ENCODE peak calls at places on chromosomes 13 and 19, in ten cellular contexts. J, S, T, E, L, A, K, B, Q and H are unnamed samples.

GRCh38 chr13:66624302-66624701 is 605.8 kb downstream of the PCDH9 start:
- DNase-seq in T (no peak), E (no peak), L (no peak), B (no peak), S (no peak), J (no peak), Q (no peak), K (no peak), A (no peak), H (no peak)

GRCh38 chr19:28358604-28359003 is 854.3 kb downstream of the UQCRFS1 start:
- DNase-seq in E (peak), J (no peak), S (no peak), L (no peak), B (no peak), T (peak), Q (no peak), K (no peak), A (no peak), H (no peak)

GRCh38 chr13:108957369-108958012 is 328.1 kb downstream of the MYO16 start:
- DNase-seq in S (peak), A (peak), K (peak), B (peak), E (peak), L (peak), J (peak), Q (no peak), T (peak), H (peak)

GRCh38 chr13:34201050-34201913 is 383.3 kb downstream of the RFC3 start:
- DNase-seq in B (no peak), E (peak), J (peak), T (no peak), L (peak), Q (no peak), A (peak), S (peak), K (no peak), H (peak)

GRCh38 chr19:22807061-22807835 is 23.3 kb upstream of the ZNF99 start:
- DNase-seq in L (no peak), T (no peak), A (no peak), K (no peak), B (no peak), J (no peak), S (no peak), E (no peak), Q (no peak), H (no peak)

GRCh38 chr19:29623726-29624488 is 17.8 kb downstream of the POP4 start:
- DNase-seq in S (no peak), J (no peak), B (no peak), Q (no peak), T (no peak), A (no peak), L (no peak), K (no peak), E (no peak), H (no peak)

GRCh38 chr19:1768248-1768647 is 14.9 kb downstream of the ONECUT3 start:
- DNase-seq in T (peak), S (peak), B (no peak), A (no peak), L (no peak), Q (no peak), E (no peak), J (no peak), K (no peak), H (no peak)

GRCh38 chr13:97977376-97977705 is 23.9 kb downstream of the IPO5 start:
- DNase-seq in T (no peak), K (peak), S (no peak), A (no peak), J (peak), L (peak), E (no peak), Q (no peak), B (no peak), H (no peak)

GRCh38 chr13:99442273-99442895 is 58.9 kb upstream of the TM9SF2 start:
- DNase-seq in S (peak), K (peak), E (no peak), Q (peak), L (peak), J (peak), A (peak), B (peak), T (peak), H (peak)

GRCh38 chr19:35644987-35645679 is 3.0 kb upstream of the COX6B1 start:
- DNase-seq in K (peak), J (peak), Q (peak), A (no peak), L (peak), S (peak), B (peak), E (no peak), T (peak), H (peak)

GRCh38 chr19:5793188-5793587 is 2.2 kb upstream of the DUS3L start:
- DNase-seq in J (no peak), E (no peak), Q (no peak), A (no peak), B (no peak), L (no peak), S (no peak), T (no peak), K (no peak), H (no peak)

GRCh38 chr19:58059003-58059671 is at the start of gene ZNF135:
- DNase-seq in T (peak), S (peak), Q (no peak), A (no peak), E (peak), B (peak), L (no peak), K (peak), J (peak), H (peak)

GRCh38 chr13:100029930-100030329 is 48.3 kb downstream of the ZIC2 start:
- DNase-seq in T (no peak), L (no peak), A (no peak), S (no peak), Q (no peak), E (no peak), J (no peak), B (no peak), K (no peak), H (no peak)

GRCh38 chr19:401836-402535 is 7.0 kb downstream of the C2CD4C start:
- DNase-seq in K (no peak), Q (no peak), B (no peak), J (no peak), E (no peak), A (no peak), S (peak), T (no peak), L (no peak), H (no peak)

GRCh38 chr19:49347191-49347590 is 12.0 kb downstream of the CD37 start:
- DNase-seq in B (no peak), K (no peak), T (no peak), L (no peak), Q (no peak), J (no peak), E (no peak), S (no peak), A (no peak), H (no peak)

GRCh38 chr13:42041017-42041683 is 7.3 kb upstream of the DGKH start:
- DNase-seq in A (no peak), T (peak), B (peak), J (peak), S (peak), E (peak), Q (peak), L (peak), K (peak), H (peak)
- H3K4me2 ChIP-seq in A (peak), T (peak), B (peak), J (peak), S (peak), E (peak), Q (peak), L (peak), K (peak), H (peak)

DNA sequence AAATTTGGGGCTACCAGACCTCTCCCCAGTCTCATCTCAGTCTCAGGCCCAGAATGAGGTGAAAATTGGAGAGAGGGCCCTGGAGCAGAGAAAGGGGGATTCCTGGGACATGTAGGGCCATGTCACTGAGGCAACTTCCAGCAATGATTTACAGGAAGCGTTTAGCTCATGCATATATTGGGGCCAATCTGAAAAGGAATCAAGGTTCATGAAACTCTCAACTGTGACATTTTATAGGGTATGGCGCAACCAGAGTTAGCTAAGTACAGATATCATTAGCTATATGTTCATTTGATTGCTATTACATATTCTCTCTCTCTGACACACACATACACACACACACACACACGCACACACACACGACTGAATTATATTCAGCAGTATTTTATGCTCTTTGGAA is 86.3 kb downstream of the RNASEH2B start:
- DNase-seq in T (no peak), S (no peak), J (no peak), A (no peak), K (no peak), L (no peak), B (no peak), Q (no peak), E (no peak), H (no peak)
- TF ChIP-seq EZH2 in T (no peak), S (no peak), J (no peak), A (no peak), K (no peak), L (no peak), B (no peak), Q (no peak), E (no peak), H (no peak)

GRCh38 chr13:46286972-46287371 is 75.2 kb downstream of the LRRC63 start:
- DNase-seq in A (no peak), K (no peak), Q (no peak), T (no peak), S (no peak), B (no peak), L (no peak), J (no peak), E (no peak), H (no peak)

GRCh38 chr13:46289260-46289955 is 77.7 kb downstream of the LRRC63 start:
- DNase-seq in E (no peak), K (no peak), T (no peak), Q (no peak), S (no peak), J (no peak), A (no peak), B (no peak), L (peak), H (no peak)

GRCh38 chr13:46288570-46289259 is 77.0 kb downstream of the LRRC63 start:
- DNase-seq in J (peak), E (peak), B (peak), Q (peak), L (peak), T (peak), A (no peak), K (peak), S (peak), H (peak)
- H3K4me2 ChIP-seq in J (no peak), E (no peak), B (no peak), Q (no peak), L (no peak), T (no peak), A (no peak), K (no peak), S (no peak), H (no peak)

GRCh38 chr19:40055832-40056504 is at the start of gene ZNF780B:
- DNase-seq in L (peak), B (peak), J (peak), S (peak), A (no peak), E (peak), Q (peak), K (peak), T (peak), H (peak)
- TF ChIP-seq EZH2 in L (no peak), B (no peak), J (no peak), S (no peak), A (no peak), E (no peak), Q (no peak), K (no peak), T (no peak), H (no peak)